ENCODE peak calls at places on chromosomes 11 and 22, in seven cellular contexts. P is CD4-positive, alpha-beta T cell; N is GM23338; I is Peyer's patch; Q is HL-60; T is pancreas; W is uterus. Z is an unnamed sample.

GRCh38 chr11:36792870-36793541 is 195.0 kb upstream of the RAG2 start:
- DNase-seq in Q (no peak), N (peak; percentile 1), W (no peak), P (no peak), I (no peak), T (no peak), Z (no peak)

GRCh38 chr22:35915477-35916013 is 113.1 kb downstream of the RBFOX2 start:
- DNase-seq in P (no peak), I (no peak), T (no peak), Q (no peak), W (no peak), N (no peak), Z (no peak)

GRCh38 chr11:77217156-77217555 is 84.3 kb downstream of the GDPD4 start:
- DNase-seq in I (no peak), N (no peak), T (no peak), W (no peak), P (no peak), Q (no peak), Z (no peak)

GRCh38 chr11:3144296-3145205 is 20.6 kb downstream of the OSBPL5 start:
- DNase-seq in T (no peak), P (no peak), W (no peak), N (no peak), Q (no peak), I (no peak), Z (no peak)

GRCh38 chr11:110295487-110296225 is 758 bp downstream of the RDX start:
- DNase-seq in T (peak; percentile 83), Q (no peak), N (peak; percentile 74), P (peak; percentile 34), I (peak; percentile 69), W (peak; percentile 45), Z (peak; percentile 73)

GRCh38 chr11:129275825-129276224 is 83.7 kb upstream of the ARHGAP32 start:
- DNase-seq in N (no peak), P (no peak), Q (no peak), W (no peak), T (peak; percentile 57), I (no peak), Z (no peak)

GRCh38 chr11:43515090-43515489 is 156.4 kb downstream of the TTC17 start:
- DNase-seq in T (no peak), I (no peak), P (no peak), W (no peak), N (peak; percentile 76), Q (no peak), Z (peak; percentile 6)

GRCh38 chr11:117836077-117836960 is 11.8 kb upstream of the FXYD2 start:
- DNase-seq in Q (peak; percentile 45), W (peak; percentile 11), I (peak; percentile 11), T (peak; percentile 23), P (no peak), N (no peak), Z (no peak)

GRCh38 chr11:70568504-70569172 is 170.3 kb downstream of the CTTN start:
- DNase-seq in N (peak; percentile 74), I (no peak), P (no peak), W (peak; percentile 27), T (no peak), Q (no peak), Z (no peak)

GRCh38 chr11:12922980-12923507 is 86.1 kb upstream of the RASSF10 start:
- DNase-seq in T (no peak), N (no peak), W (no peak), I (no peak), P (no peak), Q (no peak), Z (no peak)

GRCh38 chr11:45151362-45151982 is 5.0 kb downstream of the PRDM11 start:
- DNase-seq in I (no peak), Q (no peak), P (no peak), T (peak; percentile 25), N (no peak), W (no peak), Z (no peak)

GRCh38 chr11:100682247-100682969 is 4.7 kb upstream of the ARHGAP42 start:
- DNase-seq in I (no peak), T (no peak), Q (no peak), N (peak; percentile 56), W (no peak), P (no peak), Z (peak; percentile 3)
- TF ChIP-seq CTCF in I (peak; percentile 41), T (peak; percentile 20), Q (no peak), N (peak; percentile 57), W (peak; percentile 41), P (no peak), Z (peak; percentile 64)

DNA sequence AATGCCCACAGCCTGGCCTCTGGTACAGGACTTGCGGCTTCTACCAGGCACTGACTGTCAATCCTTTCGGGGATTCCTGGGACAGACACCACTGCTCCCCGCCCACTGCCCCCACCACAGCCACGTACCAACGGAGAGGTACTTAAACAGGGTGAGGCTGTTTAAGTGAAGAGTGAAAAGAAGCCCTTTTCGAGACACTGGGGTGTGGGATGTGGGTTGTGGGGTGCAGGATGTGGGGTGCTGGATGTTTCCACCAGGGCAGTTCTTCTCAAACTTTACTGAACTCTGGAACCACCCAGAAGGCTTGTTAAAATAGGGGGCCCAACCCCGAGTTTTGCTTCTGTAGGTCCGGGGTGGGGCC is 34.2 kb upstream of the PRR5 start:
- DNase-seq in T (no peak), Q (no peak), N (no peak), P (peak; percentile 31), W (no peak), I (peak; percentile 44), Z (no peak)
- H3K27ac ChIP-seq in T (no peak overlapping the region), Q (no peak overlapping the region), N (no peak overlapping the region), P (peak overlapping the region; percentile 83), W (peak overlapping the region; percentile 69), I (peak overlapping the region; percentile 86), Z (no peak overlapping the region)

GRCh38 chr11:8070417-8071101 is 10.5 kb upstream of the TUB start:
- DNase-seq in P (no peak), T (peak; percentile 27), N (peak; percentile 60), W (no peak), Q (no peak), I (no peak), Z (peak; percentile 33)
- TF ChIP-seq CTCF in P (no peak), T (no peak), N (peak; percentile 43), W (peak; percentile 41), Q (no peak), I (no peak), Z (peak; percentile 74)

GRCh38 chr11:64660706-64661105 is 62.3 kb downstream of the NRXN2 start:
- DNase-seq in P (no peak), W (no peak), I (no peak), N (no peak), T (no peak), Q (no peak), Z (no peak)
- H3K27ac ChIP-seq in P (no peak overlapping the region), W (no peak overlapping the region), I (no peak overlapping the region), N (no peak overlapping the region), T (no peak overlapping the region), Q (no peak overlapping the region), Z (no peak overlapping the region)

GRCh38 chr11:4551346-4551979 is 6.5 kb downstream of the OR52M1 start:
- DNase-seq in T (no peak), N (peak; percentile 64), Q (no peak), W (no peak), I (no peak), P (no peak), Z (no peak)
- TF ChIP-seq CTCF in T (no peak), N (peak; percentile 55), Q (peak; percentile 40), W (no peak), I (no peak), P (no peak), Z (peak; percentile 67)

DNA sequence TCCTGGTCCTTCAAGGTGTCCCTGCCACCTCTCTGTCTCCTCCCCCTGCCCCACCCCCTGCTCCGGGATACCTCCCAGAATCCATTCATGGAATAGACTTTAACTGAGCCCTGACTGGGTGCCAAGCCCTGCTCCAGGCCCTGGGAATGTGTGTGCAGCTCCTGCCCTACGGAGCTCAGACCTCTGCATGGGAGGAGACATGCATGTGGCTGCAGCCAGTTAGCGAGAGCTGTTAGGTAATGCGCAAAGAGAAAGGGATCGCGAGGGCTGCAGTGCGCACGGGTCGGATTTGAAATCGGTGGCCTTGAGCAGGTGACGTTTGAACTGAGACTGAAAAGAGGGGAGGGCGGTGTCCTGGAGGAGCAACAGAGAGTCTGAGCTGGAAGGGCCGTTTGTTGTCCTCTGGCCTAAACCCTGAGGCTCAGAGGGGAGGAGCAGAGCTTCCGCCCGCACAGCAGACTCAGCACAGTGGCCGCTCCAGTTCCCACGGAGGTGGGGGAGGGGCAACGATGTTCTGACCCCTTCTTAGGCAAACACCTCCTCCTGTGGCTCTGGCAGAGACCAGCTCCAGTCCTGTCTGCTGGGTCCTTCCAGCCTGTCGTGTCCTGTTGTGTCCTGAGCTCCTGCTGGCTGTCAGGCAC is 19.8 kb upstream of the LRRC10B start:
- DNase-seq in I (no peak), P (no peak), N (peak; percentile 68), T (peak; percentile 67), W (peak; percentile 35), Q (no peak), Z (no peak)
- H3K27ac ChIP-seq in I (peak overlapping the region; percentile 3), P (no peak overlapping the region), N (no peak overlapping the region), T (peak overlapping the region; percentile 65), W (peak overlapping the region; percentile 34), Q (no peak overlapping the region), Z (no peak overlapping the region)

DNA sequence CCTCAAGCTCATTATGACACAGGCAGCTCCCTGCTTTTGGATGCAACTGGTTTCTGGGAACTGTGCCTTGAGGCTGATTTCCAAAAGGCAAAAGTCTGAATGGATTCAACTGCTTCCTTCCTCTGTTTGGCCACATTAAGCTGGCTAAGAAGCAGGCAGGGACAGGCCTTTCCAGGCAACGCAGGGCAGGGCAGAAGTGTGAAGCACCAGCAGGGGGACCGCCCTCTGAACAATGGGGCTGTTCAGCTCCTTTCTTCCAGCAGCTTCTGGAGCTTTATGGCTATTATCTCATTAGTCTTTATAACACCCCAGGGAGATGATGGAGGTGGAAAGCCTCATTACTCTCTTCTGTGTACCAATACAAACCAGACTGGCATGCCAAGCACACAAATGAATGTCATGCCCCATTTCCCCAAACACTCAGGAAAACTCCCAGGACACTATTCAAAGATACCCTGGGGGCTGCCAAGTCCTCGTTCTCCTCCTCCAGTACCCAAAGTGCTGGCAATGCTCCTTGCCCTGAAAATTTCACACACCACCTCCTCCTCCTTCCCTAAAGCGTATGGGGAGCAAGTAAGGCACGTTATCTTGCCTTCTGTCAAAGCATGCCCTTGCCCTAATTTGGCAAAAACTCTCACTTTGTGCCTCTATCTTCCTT is 21.3 kb downstream of the MORC2 start:
- DNase-seq in W (no peak), T (no peak), I (no peak), N (no peak), Q (no peak), P (no peak), Z (no peak)
- TF ChIP-seq CTCF in W (no peak), T (no peak), I (no peak), N (no peak), Q (no peak), P (no peak), Z (no peak)